ENCODE peak calls at places on chromosomes 5 and 9, in seven cellular contexts. C is effector memory CD8-positive, alpha-beta T cell; Q is posterior cingulate gyrus; P is fibroblast of gingiva; X is activated CD4-positive, alpha-beta memory T cell treated with anti-CD3 and anti-CD28 coated beads, Interleukin-2, amount 10 ng/mL, durations not matched to agents 7 days and 5 days; A is kidney glomerular epithelial cell; G is GF-D8. B is an unnamed sample.

GRCh38 chr5:151825445-151825844 is 53.7 kb downstream of the G3BP1 start:
- DNase-seq in C (peak), Q (peak), P (peak), X (peak), A (peak), G (no peak), B (peak)

GRCh38 chr5:33892419-33893151 is 795 bp upstream of the ADAMTS12 start:
- DNase-seq in C (no peak), Q (no peak), P (peak), X (no peak), A (peak), G (no peak), B (peak)

GRCh38 chr5:73189816-73190451 is 16.9 kb downstream of the TMEM174 start:
- DNase-seq in C (no peak), Q (no peak), P (peak), X (no peak), A (no peak), G (no peak), B (peak)

GRCh38 chr5:83015676-83016075 is 61.5 kb downstream of the TMEM167A start:
- DNase-seq in C (no peak), Q (no peak), P (no peak), X (no peak), A (no peak), G (no peak), B (no peak)

GRCh38 chr9:134438204-134438788 is 112.0 kb downstream of the RXRA start:
- DNase-seq in C (no peak), Q (no peak), P (no peak), X (no peak), A (no peak), G (no peak), B (no peak)

GRCh38 chr5:71907589-71908145 is 188.6 kb downstream of the CARTPT start:
- DNase-seq in C (no peak), Q (no peak), P (no peak), X (no peak), A (no peak), G (no peak), B (no peak)

GRCh38 chr9:128786681-128787582 is at the start of gene TBC1D13:
- DNase-seq in C (peak), Q (peak), P (peak), X (peak), A (peak), G (peak), B (peak)

GRCh38 chr9:93686880-93687236 is 110.5 kb downstream of the PHF2 start:
- DNase-seq in C (no peak), Q (peak), P (no peak), X (no peak), A (no peak), G (no peak), B (no peak)

GRCh38 chr9:98101868-98102273 is 17.2 kb downstream of the TRIM14 start:
- DNase-seq in C (peak), Q (peak), P (no peak), X (peak), A (no peak), G (peak), B (no peak)

GRCh38 chr5:33470544-33470943 is 29.8 kb downstream of the TARS1 start:
- DNase-seq in C (no peak), Q (no peak), P (peak), X (no peak), A (peak), G (no peak), B (peak)

GRCh38 chr9:97373311-97373710 is 38.6 kb upstream of the TDRD7 start:
- DNase-seq in C (no peak), Q (no peak), P (no peak), X (no peak), A (no peak), G (no peak), B (no peak)

GRCh38 chr5:141543053-141543452 is 54.2 kb downstream of the PCDHGC5 start:
- DNase-seq in C (no peak), Q (no peak), P (no peak), X (no peak), A (no peak), G (no peak), B (no peak)

GRCh38 chr5:138752341-138752950 is 779 bp upstream of the CTNNA1 start:
- DNase-seq in C (no peak), Q (peak), P (peak), X (no peak), A (no peak), G (no peak), B (no peak)

GRCh38 chr5:42756630-42757601 is at the start of gene CCDC152:
- DNase-seq in C (peak), Q (peak), P (peak), X (peak), A (peak), G (no peak), B (peak)

GRCh38 chr9:106936680-106937079 is 73.7 kb downstream of the ZNF462 start:
- DNase-seq in C (no peak), Q (no peak), P (no peak), X (no peak), A (no peak), G (no peak), B (no peak)

GRCh38 chr9:84212224-84212623 is 128.3 kb downstream of the SLC28A3 start:
- DNase-seq in C (no peak), Q (no peak), P (no peak), X (no peak), A (no peak), G (no peak), B (no peak)

GRCh38 chr5:168869615-168870227 is 290.6 kb upstream of the PANK3 start:
- DNase-seq in C (no peak), Q (no peak), P (no peak), X (no peak), A (no peak), G (no peak), B (no peak)

GRCh38 chr9:127418037-127418471 is 6.1 kb upstream of the ZNF79 start:
- DNase-seq in C (peak), Q (no peak), P (no peak), X (peak), A (no peak), G (no peak), B (no peak)

GRCh38 chr5:476102-476813 is 33.3 kb downstream of the EXOC3 start:
- DNase-seq in C (no peak), Q (peak), P (no peak), X (no peak), A (no peak), G (no peak), B (no peak)

GRCh38 chr9:131732636-131733340 is 7.1 kb downstream of the RAPGEF1 start:
- DNase-seq in C (peak), Q (no peak), P (no peak), X (peak), A (no peak), G (peak), B (no peak)

GRCh38 chr5:95102687-95103086 is 182.2 kb downstream of the MCTP1 start:
- DNase-seq in C (no peak), Q (no peak), P (no peak), X (no peak), A (peak), G (no peak), B (no peak)

GRCh38 chr5:95543017-95543705 is 11.6 kb downstream of the SKIC3 start:
- DNase-seq in C (no peak), Q (no peak), P (no peak), X (no peak), A (no peak), G (no peak), B (no peak)

B was measured in stromal cell of bone marrow.